ENCODE peak calls at places on chromosomes 4 and X, in four cellular contexts. G is lung, Y is tibial artery, Q is SK-N-SH. N is an unnamed sample.

GRCh38 chrX:28584025-28584424 is 3.2 kb upstream of the IL1RAPL1 start:
- DNase-seq in G (no peak), Y (no peak), Q (no peak), N (no peak)

GRCh38 chr4:100982345-100982744 is 365.0 kb downstream of the PPP3CA start:
- DNase-seq in G (no peak), Y (no peak), Q (no peak), N (no peak)

GRCh38 chrX:149799095-149799721 is 17.5 kb downstream of the MAGEA9 start:
- DNase-seq in G (no peak), Y (no peak), Q (no peak), N (no peak)

GRCh38 chr4:161252520-161253141 is 911.2 kb downstream of the FSTL5 start:
- DNase-seq in G (no peak), Y (no peak), Q (no peak), N (no peak)

GRCh38 chr4:182749768-182750167 is 167.4 kb downstream of the DCTD start:
- DNase-seq in G (no peak), Y (no peak), Q (no peak), N (no peak)

GRCh38 chrX:149630681-149631292 is 805 bp downstream of the TMEM185A start:
- DNase-seq in G (no peak), Y (no peak), Q (peak; percentile 37), N (no peak)

GRCh38 chr4:86359944-86360478 is at the start of gene MAPK10:
- DNase-seq in G (peak; percentile 58), Y (peak; percentile 77), Q (peak; percentile 76), N (no peak)

GRCh38 chr4:171024720-171025303 is 788.4 kb upstream of the GALNTL6 start:
- DNase-seq in G (no peak), Y (no peak), Q (no peak), N (no peak)

GRCh38 chr4:64780664-64781063 is 371.4 kb upstream of the TECRL start:
- DNase-seq in G (no peak), Y (no peak), Q (no peak), N (no peak)

GRCh38 chr4:185839204-185839712 is 27.3 kb upstream of the SORBS2 start:
- DNase-seq in G (no peak), Y (peak; percentile 75), Q (no peak), N (no peak)

GRCh38 chrX:42094208-42094607 is 170.9 kb upstream of the CASK start:
- DNase-seq in G (no peak), Y (no peak), Q (no peak), N (no peak)

GRCh38 chr4:150280081-150280950 is 202.1 kb downstream of the DCLK2 start:
- DNase-seq in G (no peak), Y (no peak), Q (no peak), N (no peak)

GRCh38 chr4:78019494-78019893 is 37.6 kb upstream of the FRAS1 start:
- DNase-seq in G (no peak), Y (no peak), Q (peak; percentile 27), N (no peak)

GRCh38 chr4:153529646-153530045 is 63.5 kb downstream of the TMEM131L start:
- DNase-seq in G (no peak), Y (no peak), Q (no peak), N (no peak)

GRCh38 chr4:119559044-119559647 is 69.5 kb downstream of the PDE5A start:
- DNase-seq in G (no peak), Y (no peak), Q (peak; percentile 45), N (no peak)

GRCh38 chr4:130747842-130748241 is 1651.9 kb downstream of the C4orf33 start:
- DNase-seq in G (no peak), Y (no peak), Q (no peak), N (no peak)

GRCh38 chr4:91448668-91449330 is 855.0 kb upstream of the GRID2 start:
- DNase-seq in G (no peak), Y (no peak), Q (no peak), N (no peak)

GRCh38 chr4:108937066-108937465 is 174.2 kb upstream of the ETNPPL start:
- DNase-seq in G (no peak), Y (no peak), Q (no peak), N (no peak)

GRCh38 chr4:32172761-32173160 is 1452.6 kb downstream of the PCDH7 start:
- DNase-seq in G (no peak), Y (no peak), Q (no peak), N (no peak)

GRCh38 chrX:25004485-25005032 is 11.2 kb downstream of the ARX start:
- DNase-seq in G (no peak), Y (no peak), Q (no peak), N (no peak)

GRCh38 chrX:152901816-152902501 is 4.1 kb downstream of the ZNF185 start:
- DNase-seq in G (no peak), Y (no peak), Q (no peak), N (no peak)

GRCh38 chr4:82463221-82463620 is 32.8 kb downstream of the ENOPH1 start:
- DNase-seq in G (no peak), Y (no peak), Q (no peak), N (no peak)

GRCh38 chr4:186948361-186949291 is 225.0 kb upstream of the FAT1 start:
- DNase-seq in G (no peak), Y (no peak), Q (peak; percentile 55), N (no peak)

GRCh38 chr4:141417387-141417786 is 196.7 kb downstream of the ZNF330 start:
- DNase-seq in G (no peak), Y (no peak), Q (no peak), N (no peak)

GRCh38 chr4:118280501-118281218 is 72.1 kb downstream of the PRSS12 start:
- DNase-seq in G (peak; percentile 68), Y (no peak), Q (peak; percentile 50), N (no peak)

GRCh38 chr4:87036713-87037112 is 101.9 kb downstream of the AFF1 start:
- DNase-seq in G (no peak), Y (no peak), Q (no peak), N (no peak)

GRCh38 chr4:161658658-161659057 is 505.1 kb downstream of the FSTL5 start:
- DNase-seq in G (no peak), Y (no peak), Q (peak; percentile 36), N (no peak)

GRCh38 chr4:83067058-83067639 is 32.2 kb downstream of the COPS4 start:
- DNase-seq in G (no peak), Y (no peak), Q (no peak), N (no peak)

GRCh38 chr4:145723336-145723735 is 43.4 kb downstream of the C4orf51 start:
- DNase-seq in G (no peak), Y (no peak), Q (no peak), N (no peak)

DNA sequence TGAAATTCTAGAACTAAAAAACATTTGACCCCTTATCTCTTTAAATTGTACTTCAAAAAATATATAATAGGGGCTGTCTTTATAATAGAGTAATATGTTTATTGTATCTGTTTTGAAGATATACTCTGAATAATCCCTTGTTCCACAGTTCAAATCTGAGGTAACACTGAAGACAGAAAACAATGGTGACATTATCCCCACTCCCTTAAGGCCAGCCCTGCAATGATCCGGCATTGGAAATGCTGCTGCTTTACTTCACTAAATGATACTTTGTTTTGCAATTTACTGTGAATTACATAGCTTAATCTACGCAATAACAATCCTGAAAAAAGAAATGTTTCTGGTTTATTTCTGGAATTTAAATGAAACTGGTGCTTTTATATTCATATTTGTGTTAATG is 34.4 kb upstream of the ZFP42 start:
- DNase-seq in G (no peak), Y (no peak), Q (no peak), N (no peak)
- H3K27ac ChIP-seq in G (no peak overlapping the region), Y (no peak overlapping the region), Q (no peak overlapping the region), N (no peak overlapping the region)

GRCh38 chrX:44997282-44997813 is 124.4 kb downstream of the KDM6A start:
- DNase-seq in G (no peak), Y (no peak), Q (no peak), N (no peak)

GRCh38 chrX:44992775-44993174 is 119.8 kb downstream of the KDM6A start:
- DNase-seq in G (no peak), Y (no peak), Q (no peak), N (no peak)

GRCh38 chrX:45001038-45001437 is 128.1 kb downstream of the KDM6A start:
- DNase-seq in G (no peak), Y (no peak), Q (no peak), N (no peak)

GRCh38 chrX:44996282-44996681 is 123.3 kb downstream of the KDM6A start:
- DNase-seq in G (no peak), Y (no peak), Q (no peak), N (no peak)

GRCh38 chrX:44997888-44998287 is 124.9 kb downstream of the KDM6A start:
- DNase-seq in G (no peak), Y (no peak), Q (no peak), N (no peak)
- H3K4me3 ChIP-seq in G (no peak overlapping the region), Y (no peak overlapping the region), Q (no peak overlapping the region), N (no peak overlapping the region)

DNA sequence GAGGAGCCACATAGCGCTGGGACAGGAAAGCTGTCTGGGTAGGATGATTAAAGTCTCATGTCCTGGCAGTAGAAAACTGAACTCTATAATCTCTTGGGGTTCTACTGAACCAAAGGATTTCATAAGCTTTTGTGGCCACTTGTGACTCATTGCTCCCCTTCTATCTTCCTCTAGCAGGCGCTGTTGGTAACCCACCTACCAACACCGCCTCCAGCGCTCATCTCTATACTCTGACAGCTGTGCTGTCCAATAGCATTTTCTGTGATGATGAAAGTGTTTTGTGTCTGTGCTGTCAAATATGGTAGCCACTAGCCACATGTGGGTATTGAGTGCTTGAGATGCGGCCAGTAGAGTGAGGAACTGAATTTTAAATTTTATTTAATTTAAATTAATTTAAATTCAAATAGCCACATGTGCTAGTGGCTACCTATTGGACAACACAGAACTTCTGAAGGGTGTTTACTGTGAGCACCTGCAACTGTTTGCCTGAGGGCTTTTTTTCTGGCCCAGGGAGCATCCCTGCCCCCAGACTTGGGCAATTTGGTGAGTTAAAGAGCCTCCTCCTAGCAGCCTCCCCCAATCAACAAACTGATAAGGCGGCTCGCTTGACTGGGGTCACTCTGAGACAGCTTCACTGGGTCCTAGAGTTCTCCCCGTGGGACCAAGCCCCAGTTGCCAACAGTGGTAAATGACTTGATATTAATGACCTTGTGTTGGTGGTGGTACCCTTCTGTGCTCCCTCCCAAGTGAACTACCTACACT is 169.2 kb upstream of the ATP6AP2 start:
- DNase-seq in G (no peak), Y (no peak), Q (no peak), N (no peak)
- TF ChIP-seq CTCF in G (no peak), Y (no peak), Q (peak; percentile 22), N (no peak)

GRCh38 chrX:109841869-109842579 is 109.0 kb upstream of the ACSL4 start:
- DNase-seq in G (no peak), Y (no peak), Q (no peak), N (no peak)

GRCh38 chrX:109841257-109841656 is 108.2 kb upstream of the ACSL4 start:
- DNase-seq in G (no peak), Y (no peak), Q (no peak), N (no peak)

GRCh38 chrX:109842611-109843010 is 109.6 kb upstream of the ACSL4 start:
- DNase-seq in G (no peak), Y (no peak), Q (no peak), N (no peak)

GRCh38 chrX:109840585-109840984 is 107.5 kb upstream of the ACSL4 start:
- DNase-seq in G (peak; percentile 38), Y (peak; percentile 63), Q (no peak), N (no peak)

DNA sequence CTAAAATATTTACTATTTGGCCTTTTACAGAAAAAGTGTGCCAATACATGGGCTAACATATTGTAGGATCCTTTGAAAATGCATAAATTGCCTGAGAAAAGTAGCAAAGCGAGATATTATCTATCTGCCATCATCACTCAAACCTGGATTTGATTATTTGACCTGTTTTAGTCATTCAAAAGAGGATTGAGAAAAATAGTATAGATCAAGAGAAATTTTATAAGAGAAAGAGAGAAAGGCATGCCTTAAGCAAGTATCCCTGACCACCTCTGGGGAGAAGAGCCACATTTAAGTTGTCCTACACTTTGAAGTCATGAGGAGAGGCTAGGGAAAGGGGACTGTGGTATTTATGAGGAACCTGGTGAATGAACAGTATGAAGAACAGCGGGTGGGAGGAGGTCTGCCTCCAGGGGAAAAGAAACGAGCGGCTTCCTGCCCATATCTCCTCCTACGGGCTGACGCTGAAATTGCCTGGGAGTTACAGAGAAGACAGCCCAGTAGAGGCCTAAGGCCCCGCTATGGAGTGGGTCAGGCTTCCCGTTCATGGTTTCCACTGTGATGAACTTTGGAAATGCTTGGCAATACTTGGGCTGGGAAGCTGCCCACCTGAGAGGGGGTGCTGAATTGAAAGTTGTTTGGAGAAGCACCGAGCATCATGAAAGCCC is 106.8 kb upstream of the ACSL4 start:
- DNase-seq in G (no peak), Y (peak; percentile 58), Q (no peak), N (no peak)
- H3K27ac ChIP-seq in G (no peak overlapping the region), Y (no peak overlapping the region), Q (no peak overlapping the region), N (peak overlapping the region; percentile 55)

N was measured in coronary artery.